ENCODE peak calls at places on chromosome 22, in seven cellular contexts. C is GM20000; E is hypothalamus; X is activated T-cell treated with anti-CD3 and anti-CD28 coated beads for 1 hour; H is posterior vena cava; T is fibroblast of lung; R is stimulated activated CD4-positive, alpha-beta T cell treated with anti-CD3 and anti-CD28 coated beads, Interleukin-2, amount 100 ng/mL, for 48 hours. O is an unnamed sample.

GRCh38 chr22:19661156-19661555 is 53.1 kb upstream of the SEPTIN5 start:
- DNase-seq in C (no peak), E (no peak), X (no peak), H (no peak), T (no peak), R (no peak), O (no peak)

GRCh38 chr22:45036154-45036553 is 26.3 kb upstream of the PHF21B start:
- DNase-seq in C (no peak), E (peak), X (no peak), H (no peak), T (peak), R (no peak), O (no peak)

GRCh38 chr22:31921106-31921505 is 23.2 kb upstream of the YWHAH start:
- DNase-seq in C (no peak), E (no peak), X (no peak), H (no peak), T (no peak), R (no peak), O (no peak)

GRCh38 chr22:37435970-37436603 is 8.8 kb upstream of the ELFN2 start:
- DNase-seq in C (no peak), E (no peak), X (no peak), H (no peak), T (no peak), R (no peak), O (no peak)

GRCh38 chr22:23399367-23400285 is 180.5 kb downstream of the IGLL1 start:
- DNase-seq in C (no peak), E (no peak), X (no peak), H (peak), T (no peak), R (no peak), O (no peak)

GRCh38 chr22:39574779-39575551 is 4.4 kb downstream of the CACNA1I start:
- DNase-seq in C (no peak), E (no peak), X (no peak), H (peak), T (peak), R (no peak), O (no peak)

GRCh38 chr22:26904483-26904882 is 247.1 kb downstream of the MIAT start:
- DNase-seq in C (no peak), E (no peak), X (no peak), H (no peak), T (no peak), R (no peak), O (no peak)

GRCh38 chr22:40043086-40043485 is 48.3 kb downstream of the FAM83F start:
- DNase-seq in C (no peak), E (no peak), X (no peak), H (peak), T (no peak), R (no peak), O (peak)

GRCh38 chr22:26826431-26826935 is 169.1 kb downstream of the MIAT start:
- DNase-seq in C (no peak), E (no peak), X (no peak), H (no peak), T (no peak), R (no peak), O (no peak)

GRCh38 chr22:45671051-45671782 is 417 bp upstream of the ATXN10 start:
- DNase-seq in C (no peak), E (no peak), X (no peak), H (no peak), T (no peak), R (no peak), O (no peak)

GRCh38 chr22:21972293-21972779 is 10.3 kb downstream of the TOP3B start:
- DNase-seq in C (peak), E (no peak), X (peak), H (no peak), T (no peak), R (peak), O (no peak)

GRCh38 chr22:29055192-29055830 is 6.3 kb downstream of the C22orf31 start:
- DNase-seq in C (no peak), E (no peak), X (no peak), H (no peak), T (no peak), R (no peak), O (no peak)

GRCh38 chr22:20354238-20354975 is 34.5 kb upstream of the DGCR6L start:
- DNase-seq in C (no peak), E (no peak), X (no peak), H (no peak), T (no peak), R (no peak), O (no peak)

GRCh38 chr22:38230108-38230825 is 28.5 kb downstream of the MAFF start:
- DNase-seq in C (peak), E (no peak), X (no peak), H (no peak), T (no peak), R (peak), O (no peak)

GRCh38 chr22:39658367-39658766 is 87.8 kb downstream of the CACNA1I start:
- DNase-seq in C (no peak), E (no peak), X (no peak), H (no peak), T (no peak), R (no peak), O (no peak)

GRCh38 chr22:31504282-31504681 is 7.9 kb downstream of the SFI1 start:
- DNase-seq in C (no peak), E (no peak), X (no peak), H (no peak), T (peak), R (no peak), O (no peak)

GRCh38 chr22:44661659-44662569 is 40.1 kb upstream of the PRR5 start:
- DNase-seq in C (no peak), E (no peak), X (no peak), H (peak), T (no peak), R (no peak), O (no peak)

GRCh38 chr22:47196493-47196849 is 434.0 kb downstream of the TBC1D22A start:
- DNase-seq in C (no peak), E (no peak), X (no peak), H (no peak), T (no peak), R (no peak), O (no peak)

GRCh38 chr22:33565580-33565995 is 354.7 kb downstream of the LARGE1 start:
- DNase-seq in C (no peak), E (no peak), X (no peak), H (no peak), T (no peak), R (no peak), O (no peak)

GRCh38 chr22:49021097-49021925 is 806.4 kb downstream of the BRD1 start:
- DNase-seq in C (no peak), E (no peak), X (no peak), H (peak), T (no peak), R (no peak), O (no peak)

GRCh38 chr22:23217171-23218052 is 37.1 kb downstream of the BCR start:
- DNase-seq in C (no peak), E (no peak), X (no peak), H (no peak), T (no peak), R (no peak), O (no peak)

GRCh38 chr22:47371263-47372090 is 609.0 kb downstream of the TBC1D22A start:
- DNase-seq in C (no peak), E (no peak), X (no peak), H (peak), T (no peak), R (no peak), O (no peak)

GRCh38 chr22:32409977-32410376 is 2.1 kb downstream of the RTCB start:
- DNase-seq in C (no peak), E (no peak), X (no peak), H (no peak), T (no peak), R (no peak), O (no peak)

GRCh38 chr22:24414523-24414922 is 12.9 kb upstream of the ADORA2A start:
- DNase-seq in C (no peak), E (no peak), X (no peak), H (peak), T (no peak), R (no peak), O (no peak)

GRCh38 chr22:27930246-27931060 is 11.4 kb upstream of the PITPNB start:
- DNase-seq in C (no peak), E (no peak), X (no peak), H (no peak), T (no peak), R (no peak), O (no peak)

GRCh38 chr22:38352436-38352835 is 35.2 kb upstream of the CSNK1E start:
- DNase-seq in C (no peak), E (no peak), X (no peak), H (no peak), T (no peak), R (no peak), O (no peak)

GRCh38 chr22:46547883-46548244 is 10.4 kb upstream of the CELSR1 start:
- DNase-seq in C (no peak), E (no peak), X (no peak), H (peak), T (peak), R (no peak), O (peak)

O was measured in tibial nerve.